ENCODE peak calls at places on chromosomes 5 and 9, in five cellular contexts. J is caudate nucleus; T is stimulated activated CD4-positive, alpha-beta T cell treated with anti-CD3 and anti-CD28 coated beads, Interleukin-4, amount 100 ng/mL, for 4 hours; I is activated T-cell treated with anti-CD3 and anti-CD28 coated beads for 1 hour; N is AG08396. X is an unnamed sample.
A peak's percentile ranks its signal among the peaks of the same experiment; 100 is the strongest.

GRCh38 chr9:13939129-13939528 is 374.8 kb downstream of the NFIB start:
- DNase-seq in J (no peak), T (no peak), I (no peak), N (peak; percentile 17), X (peak; percentile 5)

GRCh38 chr5:39648539-39649200 is 223.9 kb upstream of the DAB2 start:
- DNase-seq in J (no peak), T (no peak), I (no peak), N (no peak), X (no peak)

GRCh38 chr5:88732181-88732633 is 150.8 kb downstream of the MEF2C start:
- DNase-seq in J (no peak), T (no peak), I (no peak), N (no peak), X (peak; percentile 32)

GRCh38 chr9:108786756-108787663 is 68.8 kb downstream of the ACTL7B start:
- DNase-seq in J (no peak), T (no peak), I (no peak), N (no peak), X (no peak)

GRCh38 chr9:128910906-128911305 is 9.9 kb upstream of the PHYHD1 start:
- DNase-seq in J (no peak), T (no peak), I (no peak), N (no peak), X (no peak)

GRCh38 chr5:116861662-116862061 is 287.0 kb upstream of the SEMA6A start:
- DNase-seq in J (no peak), T (no peak), I (no peak), N (no peak), X (no peak)

GRCh38 chr5:124745367-124746251 is 830 bp downstream of the ZNF608 start:
- DNase-seq in J (no peak), T (no peak), I (no peak), N (no peak), X (no peak)

GRCh38 chr9:103586721-103587120 is 507.4 kb upstream of the SMC2 start:
- DNase-seq in J (no peak), T (no peak), I (no peak), N (no peak), X (no peak)

GRCh38 chr5:133839090-133839489 is 129.3 kb downstream of the C5orf15 start:
- DNase-seq in J (no peak), T (no peak), I (no peak), N (no peak), X (no peak)

GRCh38 chr9:36064448-36065037 is 27.8 kb downstream of the RECK start:
- DNase-seq in J (no peak), T (no peak), I (no peak), N (peak; percentile 17), X (no peak)

GRCh38 chr5:42228279-42228678 is 195.0 kb upstream of the GHR start:
- DNase-seq in J (no peak), T (no peak), I (no peak), N (no peak), X (no peak)

X was measured in hepatic stellate cell.